ENCODE peak calls at places on chromosomes 6 and 20, in four cellular contexts. N, S, O and G are unnamed samples.

GRCh38 chr20:53789913-53790675 is 196.5 kb upstream of the ZNF217 start:
- DNase-seq in N (no peak), S (no peak), O (no peak), G (no peak)

GRCh38 chr6:139240161-139241010 is 51.4 kb downstream of the TXLNB start:
- DNase-seq in N (no peak), S (peak), O (no peak), G (no peak)

GRCh38 chr20:25195962-25196700 is 619 bp downstream of the ENTPD6 start:
- DNase-seq in N (peak), S (peak), O (no peak), G (peak)

GRCh38 chr6:87837444-87837843 is 135.4 kb upstream of the AKIRIN2 start:
- DNase-seq in N (no peak), S (no peak), O (no peak), G (no peak)

GRCh38 chr6:45118684-45119230 is 209.4 kb upstream of the RUNX2 start:
- DNase-seq in N (no peak), S (no peak), O (no peak), G (no peak)

GRCh38 chr6:22737331-22737730 is 168.0 kb downstream of the HDGFL1 start:
- DNase-seq in N (peak), S (peak), O (peak), G (peak)

GRCh38 chr20:15224199-15224598 is 886.8 kb upstream of the FLRT3 start:
- DNase-seq in N (no peak), S (no peak), O (no peak), G (no peak)

GRCh38 chr6:168778201-168778600 is 337.2 kb downstream of the SMOC2 start:
- DNase-seq in N (no peak), S (no peak), O (no peak), G (no peak)

GRCh38 chr6:148146717-148147116 is 195.9 kb upstream of the SASH1 start:
- DNase-seq in N (no peak), S (peak), O (peak), G (peak)

GRCh38 chr6:67252663-67253062 is 1382.4 kb upstream of the ADGRB3 start:
- DNase-seq in N (no peak), S (no peak), O (no peak), G (no peak)

GRCh38 chr6:106511274-106512047 is 117.8 kb downstream of the RTN4IP1 start:
- DNase-seq in N (peak), S (no peak), O (no peak), G (peak)
- H3K18ac ChIP-seq in N (no peak), S (no peak), O (no peak), G (no peak)

DNA sequence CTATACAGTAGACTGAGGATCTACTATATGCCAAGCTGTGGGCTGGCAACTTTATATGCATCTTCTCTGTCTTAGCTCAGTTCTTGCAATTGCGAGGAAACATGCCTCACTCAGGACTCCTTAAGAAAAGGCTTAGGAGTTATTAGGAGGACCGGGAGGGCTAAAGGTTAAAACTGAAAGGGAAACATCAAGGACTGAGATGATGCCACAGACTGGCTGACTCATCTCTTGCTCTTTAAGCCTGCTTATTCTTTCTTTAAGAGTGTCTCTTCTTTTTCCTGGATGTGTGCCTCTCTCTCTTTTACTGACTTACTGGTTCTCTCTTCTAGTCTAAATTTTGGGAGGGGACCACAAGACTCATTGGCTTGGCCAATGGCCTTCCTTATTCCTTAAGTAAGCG is 7.0 kb upstream of the SDC4 start:
- DNase-seq in N (no peak), S (peak), O (no peak), G (no peak)
- H3K4me2 ChIP-seq in N (no peak), S (peak), O (no peak), G (no peak)

GRCh38 chr6:15025416-15025815 is 220.5 kb upstream of the JARID2 start:
- DNase-seq in N (no peak), S (no peak), O (no peak), G (no peak)

GRCh38 chr6:15023448-15023847 is 222.4 kb upstream of the JARID2 start:
- DNase-seq in N (no peak), S (no peak), O (no peak), G (peak)

GRCh38 chr6:15027472-15027871 is 218.4 kb upstream of the JARID2 start:
- DNase-seq in N (no peak), S (no peak), O (no peak), G (no peak)

GRCh38 chr6:15032015-15032414 is 213.9 kb upstream of the JARID2 start:
- DNase-seq in N (no peak), S (no peak), O (no peak), G (no peak)

DNA sequence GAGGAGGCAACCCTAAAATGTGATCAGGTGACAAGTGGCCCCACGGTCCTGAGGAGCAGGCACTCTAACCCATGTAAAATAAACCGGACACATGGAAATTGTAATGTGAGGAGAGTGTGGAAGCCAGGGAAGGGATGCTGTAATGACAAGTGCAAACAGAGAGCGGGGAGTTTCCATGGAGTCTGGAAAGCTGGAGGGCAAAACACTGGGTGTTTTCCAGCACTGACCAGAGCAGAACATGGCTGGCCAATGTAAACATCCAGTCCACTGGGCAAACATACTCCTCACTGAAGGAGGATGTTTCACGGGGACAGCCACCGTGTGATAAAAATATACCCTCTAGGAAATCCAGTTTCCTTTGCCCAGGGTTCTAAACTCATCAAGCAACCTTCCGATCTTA is 219.0 kb upstream of the JARID2 start:
- DNase-seq in N (no peak), S (peak), O (no peak), G (no peak)
- H3K56ac ChIP-seq in N (no peak), S (no peak), O (no peak), G (no peak)

DNA sequence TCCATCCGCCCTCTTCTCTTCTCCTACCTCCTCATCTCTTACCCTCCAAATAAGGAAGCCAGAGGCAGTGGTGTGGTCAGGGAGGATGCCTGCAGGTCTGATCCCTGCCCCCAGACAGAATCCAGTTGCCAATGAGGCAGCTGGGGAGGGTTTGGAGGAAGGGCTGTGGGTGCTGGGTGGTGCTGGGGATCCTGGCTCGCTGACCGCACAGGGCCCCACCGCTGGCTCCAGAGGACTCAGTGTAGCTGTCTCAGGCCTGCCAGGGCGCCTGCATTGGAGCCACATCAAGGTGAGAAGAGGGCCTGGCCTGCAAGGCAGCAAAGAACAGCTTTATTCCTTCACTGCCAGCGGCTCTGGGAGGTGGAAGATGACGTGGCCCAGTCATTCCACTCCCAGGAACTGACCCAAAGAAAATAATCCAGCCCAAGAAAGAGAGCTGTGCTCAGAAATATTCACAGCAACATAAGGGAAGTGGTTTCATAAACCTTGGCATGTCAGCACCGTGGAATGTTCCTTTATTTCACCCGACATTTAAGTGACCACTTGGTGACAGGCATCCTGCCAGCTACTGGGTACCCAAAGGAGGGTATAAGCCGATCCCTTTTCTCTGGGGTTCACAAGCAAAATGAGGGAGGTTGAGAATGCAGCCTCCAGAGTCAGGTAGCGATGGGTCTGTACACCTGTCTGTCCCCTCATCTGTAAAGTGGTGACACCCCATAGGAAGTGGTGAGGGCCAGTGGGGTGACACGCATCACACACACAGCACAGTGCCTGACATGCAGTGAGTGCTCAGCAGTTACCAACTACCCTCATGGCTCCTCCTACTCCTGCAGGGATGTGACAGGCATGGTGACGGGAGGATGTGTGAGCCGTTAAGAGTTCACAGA is 125.1 kb downstream of the SNX5 start:
- DNase-seq in N (no peak), S (peak), O (no peak), G (no peak)
- H3K18ac ChIP-seq in N (no peak), S (peak), O (no peak), G (no peak)

DNA sequence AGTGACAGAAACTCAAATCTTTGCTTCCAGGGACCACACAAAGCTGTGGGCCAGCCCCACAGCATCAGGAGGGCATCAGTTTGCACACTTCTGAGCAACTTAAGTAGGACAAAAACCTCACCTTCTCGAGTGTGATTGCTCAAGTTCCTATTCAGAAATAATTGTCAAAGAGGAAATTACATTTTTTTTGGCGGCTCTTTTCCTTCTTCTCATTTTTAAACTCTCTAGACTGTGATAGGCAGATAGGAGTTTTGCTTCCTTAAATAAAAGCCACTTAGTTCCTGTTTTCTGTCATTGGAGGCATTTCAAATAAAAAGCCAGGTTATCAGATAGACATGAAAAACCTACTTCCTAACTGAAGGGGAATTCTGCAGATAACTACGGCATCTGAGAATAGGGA is 11.2 kb upstream of the TAGAP start:
- DNase-seq in N (no peak), S (no peak), O (no peak), G (no peak)
- H3K4me2 ChIP-seq in N (no peak), S (no peak), O (no peak), G (no peak)

DNA sequence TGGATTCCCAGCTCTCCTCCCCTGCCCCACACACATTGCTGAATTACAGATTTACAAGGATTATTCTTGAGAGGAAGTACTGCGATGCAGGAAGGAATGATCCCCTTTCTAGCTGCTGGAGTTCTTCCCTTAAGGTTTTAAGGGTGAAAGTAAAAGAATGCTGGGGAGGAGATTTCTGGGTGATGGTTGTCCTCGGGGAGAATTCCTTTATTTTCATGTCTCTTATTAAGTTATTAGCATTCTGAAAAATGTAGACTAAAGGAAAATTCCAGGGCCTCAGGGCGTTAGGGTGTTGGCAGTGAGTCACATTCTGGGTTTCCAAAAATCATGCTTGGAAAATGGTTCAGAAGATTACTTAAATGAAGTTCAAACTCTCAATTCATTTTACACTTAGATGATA is 15.9 kb upstream of the HINT3 start:
- DNase-seq in N (no peak), S (peak), O (no peak), G (no peak)
- H3K56ac ChIP-seq in N (no peak), S (no peak), O (no peak), G (no peak)

GRCh38 chr6:307065-307814 is 15.0 kb downstream of the DUSP22 start:
- DNase-seq in N (no peak), S (no peak), O (no peak), G (no peak)
- H3K18ac ChIP-seq in N (no peak), S (no peak), O (no peak), G (no peak)

GRCh38 chr6:37106554-37106953 is 63.4 kb upstream of the PIM1 start:
- DNase-seq in N (no peak), S (no peak), O (no peak), G (no peak)

GRCh38 chr6:37104935-37105781 is 64.8 kb upstream of the PIM1 start:
- DNase-seq in N (no peak), S (no peak), O (no peak), G (peak)

GRCh38 chr6:37106982-37107453 is 62.9 kb upstream of the PIM1 start:
- DNase-seq in N (no peak), S (no peak), O (no peak), G (no peak)

GRCh38 chr6:37103169-37104039 is 66.5 kb upstream of the PIM1 start:
- DNase-seq in N (peak), S (no peak), O (no peak), G (peak)

GRCh38 chr6:37105782-37106137 is 64.2 kb upstream of the PIM1 start:
- DNase-seq in N (no peak), S (no peak), O (no peak), G (no peak)
- H3K4me2 ChIP-seq in N (no peak), S (no peak), O (no peak), G (no peak)

GRCh38 chr6:361411-362132 is 30.0 kb upstream of the IRF4 start:
- DNase-seq in N (no peak), S (no peak), O (no peak), G (no peak)

GRCh38 chr6:362924-363249 is 28.7 kb upstream of the IRF4 start:
- DNase-seq in N (no peak), S (no peak), O (no peak), G (no peak)

GRCh38 chr6:359261-360035 is 32.1 kb upstream of the IRF4 start:
- DNase-seq in N (no peak), S (no peak), O (no peak), G (no peak)

GRCh38 chr6:362231-362923 is 29.2 kb upstream of the IRF4 start:
- DNase-seq in N (no peak), S (no peak), O (no peak), G (no peak)

GRCh38 chr6:360791-361373 is 30.7 kb upstream of the IRF4 start:
- DNase-seq in N (no peak), S (no peak), O (no peak), G (no peak)
- H3K56ac ChIP-seq in N (no peak), S (no peak), O (no peak), G (no peak)

DNA sequence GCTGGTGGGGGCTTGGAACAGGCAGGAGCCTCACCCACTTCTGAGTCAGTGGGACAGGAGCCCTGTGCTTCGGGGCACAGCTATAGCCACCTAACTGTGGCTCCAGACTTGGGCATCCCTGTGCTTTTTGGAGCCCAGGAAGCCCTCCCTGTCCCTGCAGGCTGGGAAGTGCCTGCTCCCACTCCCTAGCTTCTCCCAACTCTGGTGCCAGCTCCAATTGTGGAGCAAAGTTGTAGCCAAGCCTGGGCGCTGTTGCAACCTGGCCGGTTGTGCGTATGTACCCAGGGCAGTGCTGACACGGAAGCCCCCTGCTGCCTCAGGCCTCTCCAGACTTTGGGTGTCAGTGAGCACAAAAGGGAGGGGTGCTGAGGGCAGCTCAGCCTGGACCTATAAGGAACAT is 601.7 kb upstream of the GJE1 start:
- DNase-seq in N (no peak), S (no peak), O (no peak), G (no peak)
- H3K18ac ChIP-seq in N (no peak), S (no peak), O (no peak), G (no peak)